ENCODE peak calls at places on chromosomes 5 and 9, in five cellular contexts. N is brain microvascular endothelial cell, W is keratinocyte, M is fibroblast of lung, A is OCI-LY7. F is an unnamed sample. For H3K36me3, the result is how much of the 10 kb centered on the place peaks cover.

GRCh38 chr5:137078171-137078665 is 420.9 kb downstream of the SPOCK1 start:
- DNase-seq in M (no peak), N (no peak), A (no peak), W (no peak), F (no peak)

GRCh38 chr9:112896131-112896530 is 5.5 kb upstream of the SLC46A2 start:
- DNase-seq in N (no peak), W (no peak), A (no peak), M (no peak), F (no peak)

GRCh38 chr9:85716031-85716877 is 25.5 kb downstream of the AGTPBP1 start:
- DNase-seq in W (no peak), A (peak), M (no peak), N (no peak), F (no peak)

GRCh38 chr9:19517202-19517942 is 108.6 kb downstream of the ACER2 start:
- DNase-seq in M (no peak), A (peak), N (no peak), W (no peak), F (no peak)

GRCh38 chr9:114047717-114048116 is 30.4 kb downstream of the AMBP start:
- DNase-seq in M (peak), A (peak), W (no peak), N (peak), F (no peak)

GRCh38 chr5:37615184-37615583 is 224.7 kb downstream of the GDNF start:
- DNase-seq in M (peak), W (no peak), N (peak), A (no peak), F (peak)

GRCh38 chr9:124754289-124754688 is 16.8 kb downstream of the NR6A1 start:
- DNase-seq in A (peak), W (no peak), M (peak), N (peak), F (no peak)

GRCh38 chr5:55934117-55934613 is 60.6 kb downstream of the IL6ST start:
- DNase-seq in N (no peak), M (peak), W (no peak), A (no peak), F (no peak)

GRCh38 chr5:65356274-65356673 is 125.4 kb downstream of the ADAMTS6 start:
- DNase-seq in A (no peak), M (no peak), N (no peak), W (no peak), F (no peak)

GRCh38 chr5:78586251-78586650 is 62.3 kb downstream of the LHFPL2 start:
- DNase-seq in N (peak), A (no peak), W (peak), M (peak), F (peak)

GRCh38 chr5:149801307-149801985 is 71.3 kb downstream of the PPARGC1B start:
- DNase-seq in A (no peak), N (no peak), M (no peak), W (no peak), F (no peak)

GRCh38 chr9:93730643-93731042 is 154.3 kb downstream of the PHF2 start:
- DNase-seq in A (no peak), N (no peak), W (no peak), M (no peak), F (no peak)

GRCh38 chr5:170273968-170274710 is 23.4 kb downstream of the LCP2 start:
- DNase-seq in W (no peak), A (peak), M (no peak), N (no peak), F (no peak)

GRCh38 chr5:90119531-90119940 is 290.0 kb downstream of the CETN3 start:
- DNase-seq in A (no peak), N (no peak), M (no peak), W (no peak), F (no peak)

GRCh38 chr5:106399381-106399780 is 1271.4 kb downstream of the EFNA5 start:
- DNase-seq in M (peak), A (no peak), W (no peak), N (peak), F (peak)

GRCh38 chr9:97761066-97761598 is 64.0 kb upstream of the XPA start:
- DNase-seq in A (no peak), M (no peak), W (no peak), N (no peak), F (no peak)

GRCh38 chr5:31346896-31347557 is 153.5 kb downstream of the CDH6 start:
- DNase-seq in A (no peak), N (no peak), M (no peak), W (no peak), F (no peak)

GRCh38 chr9:131585375-131585774 is 40.1 kb downstream of the PRRT1B start:
- DNase-seq in W (no peak), A (peak), M (no peak), N (no peak), F (no peak)

GRCh38 chr5:36724429-36725332 is 118.3 kb downstream of the SLC1A3 start:
- DNase-seq in A (peak), N (no peak), M (no peak), W (no peak), F (no peak)

GRCh38 chr5:151414536-151414935 is 32.9 kb upstream of the SLC36A1 start:
- DNase-seq in N (no peak), W (no peak), M (no peak), A (no peak), F (no peak)

GRCh38 chr5:180433029-180433416 is 61.2 kb upstream of the CNOT6 start:
- DNase-seq in A (no peak), N (no peak), W (no peak), M (no peak), F (no peak)

GRCh38 chr9:37430841-37431597 is 8.5 kb downstream of the GRHPR start:
- DNase-seq in A (no peak), W (no peak), M (no peak), N (no peak), F (no peak)
- H3K36me3 ChIP-seq in A (half or more), W (under half), M (under half), N (half or more), F (under half)

GRCh38 chr9:76691761-76692313 is 72.4 kb upstream of the PCA3 start:
- DNase-seq in W (no peak), M (peak), N (no peak), A (no peak), F (no peak)
- H3K4me3 ChIP-seq in W (no peak), M (no peak), N (peak), A (no peak), F (peak)

GRCh38 chr5:132388244-132389050 is 18.9 kb downstream of the SLC22A5 start:
- DNase-seq in W (no peak), A (no peak), M (peak), N (no peak), F (no peak)

GRCh38 chr5:132389051-132389331 is 19.5 kb downstream of the SLC22A5 start:
- DNase-seq in A (no peak), N (no peak), W (no peak), M (no peak), F (no peak)

GRCh38 chr5:132387649-132388117 is 18.2 kb downstream of the SLC22A5 start:
- DNase-seq in M (peak), A (no peak), W (peak), N (peak), F (peak)

GRCh38 chr5:132385321-132386105 is 16.0 kb downstream of the SLC22A5 start:
- DNase-seq in M (peak), A (peak), N (peak), W (no peak), F (no peak)

GRCh38 chr5:132386644-132387286 is 17.3 kb downstream of the SLC22A5 start:
- DNase-seq in W (no peak), A (peak), N (peak), M (peak), F (no peak)
- H3K36me3 ChIP-seq in W (under half), A (under half), N (under half), M (under half), F (under half)

GRCh38 chr5:176895829-176896228 is 3.3 kb downstream of the HK3 start:
- DNase-seq in A (no peak), W (no peak), M (no peak), N (no peak), F (no peak)
- H3K4me3 ChIP-seq in A (no peak), W (no peak), M (no peak), N (no peak), F (no peak)

GRCh38 chr5:132949151-132949550 is 14.3 kb downstream of the AFF4 start:
- DNase-seq in W (no peak), A (no peak), N (no peak), M (no peak), F (no peak)

GRCh38 chr5:132953710-132954109 is 9.7 kb downstream of the AFF4 start:
- DNase-seq in W (no peak), M (peak), A (no peak), N (no peak), F (no peak)

GRCh38 chr5:132951858-132952257 is 11.6 kb downstream of the AFF4 start:
- DNase-seq in N (no peak), M (no peak), A (no peak), W (no peak), F (no peak)

GRCh38 chr5:132947661-132948060 is 15.8 kb downstream of the AFF4 start:
- DNase-seq in M (no peak), W (no peak), N (no peak), A (no peak), F (no peak)

GRCh38 chr5:132952829-132953228 is 10.6 kb downstream of the AFF4 start:
- DNase-seq in W (no peak), M (no peak), A (no peak), N (no peak), F (no peak)
- H3K36me3 ChIP-seq in W (under half), M (under half), A (under half), N (under half), F (under half)

DNA sequence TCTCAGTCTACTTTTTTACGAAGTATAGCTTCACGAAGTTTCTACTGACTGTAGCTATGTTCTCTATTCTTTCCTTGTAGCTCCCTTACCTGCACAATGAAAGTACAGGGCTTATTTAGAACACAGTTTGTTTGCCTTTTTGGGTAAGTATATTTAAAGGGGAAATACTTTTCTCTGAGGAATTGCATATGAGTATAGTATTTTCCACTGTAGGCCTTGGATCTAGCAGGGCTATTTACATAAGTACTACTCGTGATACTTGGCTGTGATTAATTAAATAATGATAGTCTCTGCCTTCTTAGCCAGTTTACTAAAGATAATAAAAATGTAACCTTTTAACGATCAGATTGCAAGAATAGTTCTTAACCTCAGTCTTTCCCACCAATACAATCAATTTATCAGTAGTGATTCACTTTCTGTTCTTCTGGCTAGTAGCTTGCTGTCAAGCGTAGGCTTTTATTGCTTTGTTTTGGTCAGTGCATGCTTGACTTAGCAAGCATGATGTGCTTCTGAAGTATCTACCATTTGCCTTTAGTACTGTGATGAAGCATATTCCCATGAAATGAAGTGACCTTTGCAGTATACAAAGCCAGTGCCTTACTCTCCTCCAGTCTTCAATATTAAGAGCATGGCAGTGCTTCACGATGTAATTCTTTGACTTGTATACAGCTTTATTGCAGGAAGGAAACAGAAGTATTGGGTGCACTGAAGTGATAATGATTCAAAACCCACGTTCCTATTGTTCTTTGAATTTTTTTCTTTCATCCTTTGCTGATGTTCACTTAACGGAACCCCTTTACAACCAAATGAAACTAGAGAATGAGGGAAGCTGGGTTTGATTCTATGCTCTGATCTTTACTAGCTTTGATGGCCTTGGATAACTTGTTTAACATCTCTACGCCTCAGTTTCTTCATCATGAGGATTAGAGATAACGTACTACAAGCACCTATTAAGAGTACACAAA is 64.3 kb downstream of the SLC44A1 start:
- DNase-seq in M (no peak), A (no peak), W (no peak), N (no peak), F (no peak)
- H3K4me3 ChIP-seq in M (no peak), A (no peak), W (no peak), N (no peak), F (no peak)

F was measured in BJ.